ENCODE peak calls at places on chromosomes 16 and 17, in ten cellular contexts. B is AG09309; A is uterus; E is CD4-positive, alpha-beta T cell; U is RWPE1; M is pancreas; D is brain microvascular endothelial cell; W is chondrocyte; X is cardiac fibroblast; J is stomach. F is an unnamed sample.

GRCh38 chr17:9024497-9024896 is 3.2 kb downstream of the NTN1 start:
- DNase-seq in B (no peak), A (no peak), E (no peak), U (no peak), M (no peak), D (no peak), W (no peak), X (no peak), J (no peak), F (no peak)

GRCh38 chr17:4152471-4152870 is 9.5 kb downstream of the CYB5D2 start:
- DNase-seq in B (no peak), A (no peak), E (no peak), U (peak), M (no peak), D (peak), W (no peak), X (no peak), J (no peak), F (no peak)

GRCh38 chr17:29073520-29073919 is 30.6 kb downstream of the PIPOX start:
- DNase-seq in B (no peak), A (no peak), E (no peak), U (no peak), M (no peak), D (no peak), W (no peak), X (no peak), J (no peak), F (no peak)

GRCh38 chr16:31344712-31345111 is 10.3 kb upstream of the ITGAX start:
- DNase-seq in B (no peak), A (no peak), E (no peak), U (no peak), M (no peak), D (no peak), W (no peak), X (no peak), J (no peak), F (peak)

GRCh38 chr17:76927577-76927976 is 59.4 kb downstream of the MGAT5B start:
- DNase-seq in B (no peak), A (no peak), E (no peak), U (no peak), M (no peak), D (no peak), W (no peak), X (no peak), J (no peak), F (no peak)

GRCh38 chr17:35612924-35613521 is 25.9 kb downstream of the AP2B1 start:
- DNase-seq in B (no peak), A (no peak), E (peak), U (peak), M (no peak), D (peak), W (no peak), X (peak), J (peak), F (peak)

GRCh38 chr16:22977294-22977697 is 163.3 kb downstream of the HS3ST2 start:
- DNase-seq in B (no peak), A (no peak), E (no peak), U (peak), M (no peak), D (no peak), W (no peak), X (no peak), J (no peak), F (no peak)

GRCh38 chr17:7001562-7001961 is 5.7 kb downstream of the ALOX12 start:
- DNase-seq in B (no peak), A (no peak), E (peak), U (no peak), M (no peak), D (peak), W (no peak), X (peak), J (no peak), F (no peak)

GRCh38 chr17:79721993-79722671 is 8.6 kb upstream of the ENPP7 start:
- DNase-seq in B (no peak), A (no peak), E (no peak), U (no peak), M (no peak), D (peak), W (no peak), X (no peak), J (no peak), F (no peak)

GRCh38 chr16:53605979-53606378 is 97.7 kb downstream of the RPGRIP1L start:
- DNase-seq in B (peak), A (no peak), E (no peak), U (no peak), M (no peak), D (no peak), W (no peak), X (peak), J (no peak), F (no peak)

GRCh38 chr17:517181-517580 is 164.6 kb upstream of the RPH3AL start:
- DNase-seq in B (no peak), A (no peak), E (no peak), U (no peak), M (no peak), D (no peak), W (no peak), X (no peak), J (no peak), F (no peak)

GRCh38 chr17:17180141-17180603 is 26.0 kb downstream of the PLD6 start:
- DNase-seq in B (no peak), A (no peak), E (no peak), U (no peak), M (no peak), D (no peak), W (no peak), X (no peak), J (no peak), F (no peak)

GRCh38 chr17:77233635-77234334 is 93.0 kb downstream of the SEC14L1 start:
- DNase-seq in B (no peak), A (peak), E (no peak), U (peak), M (no peak), D (peak), W (peak), X (peak), J (peak), F (peak)

GRCh38 chr17:76545918-76546555 is 6.2 kb downstream of the PRCD start:
- DNase-seq in B (no peak), A (no peak), E (no peak), U (no peak), M (no peak), D (no peak), W (peak), X (no peak), J (no peak), F (no peak)

GRCh38 chr17:59826741-59827453 is 65.8 kb downstream of the TUBD1 start:
- DNase-seq in B (no peak), A (no peak), E (no peak), U (no peak), M (no peak), D (no peak), W (no peak), X (no peak), J (no peak), F (no peak)

GRCh38 chr17:50778988-50779387 is 11.7 kb upstream of the ANKRD40CL start:
- DNase-seq in B (no peak), A (no peak), E (no peak), U (no peak), M (no peak), D (no peak), W (no peak), X (no peak), J (no peak), F (no peak)

GRCh38 chr17:81153340-81153803 is 11.9 kb upstream of the PVALEF start:
- DNase-seq in B (no peak), A (no peak), E (no peak), U (no peak), M (no peak), D (peak), W (no peak), X (peak), J (no peak), F (no peak)

GRCh38 chr17:19713901-19714361 is 2.5 kb downstream of the SLC47A2 start:
- DNase-seq in B (no peak), A (no peak), E (no peak), U (no peak), M (no peak), D (no peak), W (no peak), X (no peak), J (no peak), F (no peak)

GRCh38 chr16:67389911-67390815 is 3.1 kb downstream of the TPPP3 start:
- DNase-seq in B (no peak), A (peak), E (no peak), U (no peak), M (peak), D (no peak), W (no peak), X (no peak), J (no peak), F (no peak)

GRCh38 chr17:59365383-59365981 is 34.0 kb downstream of the YPEL2 start:
- DNase-seq in B (no peak), A (no peak), E (peak), U (no peak), M (no peak), D (no peak), W (no peak), X (no peak), J (no peak), F (no peak)

GRCh38 chr16:876041-876335 is 75.5 kb upstream of the GNG13 start:
- DNase-seq in B (no peak), A (no peak), E (no peak), U (no peak), M (no peak), D (no peak), W (no peak), X (no peak), J (no peak), F (no peak)

GRCh38 chr16:75789237-75789636 is 62.9 kb upstream of the CPHXL start:
- DNase-seq in B (peak), A (no peak), E (no peak), U (peak), M (no peak), D (peak), W (no peak), X (peak), J (no peak), F (peak)
- TF ChIP-seq CTCF in B (peak), A (peak), E (peak), U (peak), M (peak), D (peak), W (peak), X (peak), J (peak), F (peak)

GRCh38 chr16:73067671-73068545 is 20.0 kb upstream of the ZFHX3 start:
- DNase-seq in B (no peak), A (no peak), E (no peak), U (no peak), M (no peak), D (no peak), W (no peak), X (no peak), J (no peak), F (no peak)
- TF ChIP-seq CTCF in B (no peak), A (no peak), E (no peak), U (no peak), M (no peak), D (no peak), W (no peak), X (no peak), J (no peak), F (no peak)

GRCh38 chr17:66920965-66921364 is 43.5 kb upstream of the CACNG4 start:
- DNase-seq in B (no peak), A (no peak), E (no peak), U (no peak), M (no peak), D (no peak), W (no peak), X (peak), J (no peak), F (no peak)
- TF ChIP-seq CTCF in B (no peak), A (no peak), E (no peak), U (no peak), M (no peak), D (no peak), W (no peak), X (no peak), J (no peak), F (no peak)

DNA sequence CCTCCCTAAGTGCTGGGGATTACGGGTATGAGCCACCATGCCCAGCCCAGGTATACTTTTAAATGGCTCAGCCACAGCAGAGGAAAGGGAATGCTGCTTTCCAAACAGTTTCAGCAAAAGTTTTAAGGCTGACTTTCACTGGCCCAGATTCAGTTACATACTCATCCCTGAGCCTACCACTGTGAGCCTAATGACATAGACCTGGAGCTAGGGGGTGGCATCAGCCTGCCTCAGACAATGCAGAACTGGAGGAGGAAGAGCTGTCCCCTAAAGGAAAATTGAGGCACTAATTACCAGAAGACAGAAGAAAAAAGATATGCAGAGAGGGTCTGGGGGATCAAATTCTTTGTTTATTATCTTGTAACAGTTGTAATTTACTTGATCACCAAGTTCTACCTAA is 43.9 kb downstream of the HS3ST4 start:
- DNase-seq in B (no peak), A (no peak), E (no peak), U (no peak), M (no peak), D (no peak), W (no peak), X (no peak), J (no peak), F (no peak)
- TF ChIP-seq CTCF in B (no peak), A (no peak), E (no peak), U (no peak), M (no peak), D (no peak), W (no peak), X (no peak), J (no peak), F (no peak)

GRCh38 chr17:71464241-71464640 is 656.6 kb upstream of the SOX9 start:
- DNase-seq in B (no peak), A (no peak), E (no peak), U (no peak), M (no peak), D (no peak), W (no peak), X (no peak), J (no peak), F (no peak)

GRCh38 chr17:71455219-71455618 is 665.6 kb upstream of the SOX9 start:
- DNase-seq in B (no peak), A (no peak), E (no peak), U (no peak), M (no peak), D (no peak), W (no peak), X (no peak), J (no peak), F (no peak)

GRCh38 chr17:71458322-71458721 is 662.5 kb upstream of the SOX9 start:
- DNase-seq in B (no peak), A (no peak), E (no peak), U (peak), M (no peak), D (peak), W (no peak), X (no peak), J (no peak), F (no peak)

GRCh38 chr17:71461504-71462197 is 659.2 kb upstream of the SOX9 start:
- DNase-seq in B (no peak), A (no peak), E (no peak), U (no peak), M (no peak), D (no peak), W (no peak), X (no peak), J (no peak), F (no peak)

GRCh38 chr17:71460943-71461342 is 659.9 kb upstream of the SOX9 start:
- DNase-seq in B (no peak), A (no peak), E (no peak), U (no peak), M (peak), D (peak), W (no peak), X (peak), J (peak), F (no peak)
- TF ChIP-seq CTCF in B (peak), A (no peak), E (no peak), U (peak), M (peak), D (peak), W (peak), X (peak), J (no peak), F (peak)

DNA sequence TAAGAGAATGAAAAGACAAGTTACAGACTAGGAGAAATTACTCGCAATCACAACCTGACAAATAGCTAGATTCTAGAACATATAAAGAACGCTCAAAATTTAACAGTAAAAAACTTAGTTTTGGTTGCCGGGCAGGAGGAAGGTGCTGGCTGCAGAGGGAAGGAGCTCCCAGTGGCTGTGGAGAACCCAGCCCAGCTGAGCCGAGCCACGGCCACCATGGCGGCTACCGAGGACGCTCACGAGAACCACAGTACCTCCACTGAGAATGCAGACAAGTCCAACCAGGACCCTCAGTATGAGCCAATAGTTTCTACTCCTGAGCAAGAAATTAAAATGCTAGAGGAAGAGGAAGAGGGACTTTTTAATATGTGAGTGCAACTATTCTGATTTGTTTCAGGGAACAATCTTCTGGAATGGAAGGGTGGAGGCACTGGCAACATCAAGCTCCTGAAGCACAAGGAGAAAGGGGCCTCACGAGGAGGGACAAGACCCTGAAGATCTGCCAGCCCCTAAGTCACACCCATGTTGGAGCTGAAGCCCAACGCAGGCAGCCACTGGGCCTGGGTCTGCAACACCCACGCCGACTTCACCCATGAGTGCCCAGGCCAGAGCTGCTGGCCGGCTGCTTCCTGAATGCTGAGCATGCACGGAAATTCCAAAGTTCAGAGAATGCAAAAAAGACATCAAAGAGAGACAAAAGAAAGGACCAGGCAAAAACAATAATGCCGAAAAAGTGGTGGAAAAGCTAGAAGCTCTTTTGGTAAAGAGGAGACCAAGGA is 55.0 kb downstream of the DNAH17 start:
- DNase-seq in B (no peak), A (no peak), E (no peak), U (no peak), M (no peak), D (no peak), W (peak), X (no peak), J (no peak), F (no peak)
- TF ChIP-seq CTCF in B (no peak), A (no peak), E (no peak), U (no peak), M (no peak), D (no peak), W (no peak), X (no peak), J (no peak), F (no peak)

F was measured in GM12864.